ENCODE peak calls at places on chromosome 1, in ten cellular contexts. D is effector CD4-positive, alpha-beta T cell; O is activated gamma-delta T cell treated with Interleukin-2 at 50 U/mL for 16 hours; H is AG10803; L is fibroblast of pulmonary artery; C is tibial artery; T is activated T-helper 1 cell treated with anti-CD3 and anti-CD28 coated beads, Interleukin-2, amount 50 U/mL, for 16 hours; Y is cardiac muscle cell; U is T-helper 9 cell; V is activated T-cell treated with anti-CD3 and anti-CD28 coated beads, Interleukin-2, amount 50 U/mL, for 48 hours. J is an unnamed sample.

GRCh38 chr1:24659993-24660665 is 17.0 kb downstream of the SRRM1 start:
- DNase-seq in D (no peak), O (no peak), H (peak), L (no peak), C (no peak), T (no peak), Y (peak), U (no peak), V (no peak), J (no peak)

GRCh38 chr1:10508511-10508951 is 33.8 kb downstream of the PEX14 start:
- DNase-seq in D (no peak), O (no peak), H (peak), L (no peak), C (no peak), T (no peak), Y (no peak), U (no peak), V (no peak), J (no peak)

GRCh38 chr1:37931148-37931492 is 15.7 kb downstream of the INPP5B start:
- DNase-seq in D (no peak), O (peak), H (no peak), L (no peak), C (no peak), T (no peak), Y (no peak), U (no peak), V (no peak), J (no peak)

GRCh38 chr1:179175011-179175934 is 54.2 kb downstream of the ABL2 start:
- DNase-seq in D (no peak), O (no peak), H (peak), L (peak), C (no peak), T (no peak), Y (peak), U (no peak), V (no peak), J (no peak)

GRCh38 chr1:52487632-52488031 is 65.3 kb downstream of the TUT4 start:
- DNase-seq in D (no peak), O (no peak), H (no peak), L (no peak), C (no peak), T (no peak), Y (no peak), U (no peak), V (no peak), J (no peak)

GRCh38 chr1:37741662-37742061 is 23.3 kb downstream of the EPHA10 start:
- DNase-seq in D (no peak), O (no peak), H (no peak), L (no peak), C (no peak), T (no peak), Y (no peak), U (no peak), V (no peak), J (no peak)

GRCh38 chr1:14598498-14599172 is at the start of gene KAZN:
- DNase-seq in D (no peak), O (no peak), H (no peak), L (no peak), C (no peak), T (no peak), Y (no peak), U (no peak), V (no peak), J (peak)

GRCh38 chr1:26049531-26050254 is 3.8 kb upstream of the SLC30A2 start:
- DNase-seq in D (no peak), O (no peak), H (peak), L (no peak), C (no peak), T (no peak), Y (no peak), U (no peak), V (no peak), J (no peak)

GRCh38 chr1:27522860-27523665 is 33.1 kb upstream of the WASF2 start:
- DNase-seq in D (peak), O (peak), H (no peak), L (peak), C (peak), T (no peak), Y (peak), U (no peak), V (peak), J (no peak)

GRCh38 chr1:219427989-219428388 is 184.9 kb downstream of the ZC3H11B start:
- DNase-seq in D (no peak), O (no peak), H (peak), L (no peak), C (no peak), T (no peak), Y (no peak), U (no peak), V (no peak), J (no peak)

GRCh38 chr1:192954705-192955265 is 104.4 kb downstream of the UCHL5 start:
- DNase-seq in D (no peak), O (no peak), H (no peak), L (peak), C (no peak), T (no peak), Y (peak), U (no peak), V (no peak), J (no peak)

GRCh38 chr1:36322786-36323635 is 434 bp downstream of the EVA1B start:
- DNase-seq in D (no peak), O (peak), H (peak), L (peak), C (peak), T (no peak), Y (peak), U (peak), V (peak), J (peak)

GRCh38 chr1:12153181-12153785 is 13.5 kb upstream of the TNFRSF1B start:
- DNase-seq in D (no peak), O (no peak), H (peak), L (peak), C (peak), T (no peak), Y (peak), U (no peak), V (no peak), J (no peak)

GRCh38 chr1:34263411-34263810 is 86.7 kb downstream of the C1orf94 start:
- DNase-seq in D (no peak), O (no peak), H (peak), L (no peak), C (no peak), T (no peak), Y (no peak), U (no peak), V (no peak), J (no peak)

GRCh38 chr1:65253800-65254319 is 55.5 kb upstream of the DNAJC6 start:
- DNase-seq in D (no peak), O (no peak), H (peak), L (no peak), C (no peak), T (no peak), Y (no peak), U (no peak), V (no peak), J (no peak)

GRCh38 chr1:41963636-41964035 is 44.9 kb upstream of the HIVEP3 start:
- DNase-seq in D (no peak), O (no peak), H (no peak), L (peak), C (no peak), T (no peak), Y (peak), U (no peak), V (no peak), J (no peak)

GRCh38 chr1:151723726-151724370 is 2.5 kb downstream of the RIIAD1 start:
- DNase-seq in D (no peak), O (no peak), H (no peak), L (no peak), C (no peak), T (no peak), Y (no peak), U (no peak), V (no peak), J (no peak)

GRCh38 chr1:3856923-3857790 is at the start of the genes CEP104 and DFFB:
- DNase-seq in D (peak), O (peak), H (peak), L (peak), C (peak), T (peak), Y (peak), U (peak), V (peak), J (peak)

GRCh38 chr1:178541829-178542553 is 29.1 kb downstream of the TEX35 start:
- DNase-seq in D (peak), O (peak), H (no peak), L (peak), C (no peak), T (no peak), Y (peak), U (peak), V (peak), J (peak)

GRCh38 chr1:201430790-201431189 is 9.3 kb upstream of the TNNI1 start:
- DNase-seq in D (no peak), O (no peak), H (no peak), L (no peak), C (no peak), T (no peak), Y (no peak), U (no peak), V (no peak), J (no peak)

GRCh38 chr1:152110365-152110859 is 4.8 kb downstream of the TCHH start:
- DNase-seq in D (no peak), O (no peak), H (peak), L (peak), C (no peak), T (no peak), Y (peak), U (no peak), V (peak), J (no peak)

GRCh38 chr1:214022810-214023425 is 35.1 kb downstream of the PROX1 start:
- DNase-seq in D (no peak), O (no peak), H (no peak), L (no peak), C (no peak), T (no peak), Y (no peak), U (no peak), V (no peak), J (no peak)

GRCh38 chr1:11518791-11519628 is 40.1 kb downstream of the DISP3 start:
- DNase-seq in D (no peak), O (no peak), H (no peak), L (no peak), C (peak), T (no peak), Y (no peak), U (no peak), V (no peak), J (no peak)

GRCh38 chr1:101971309-101971708 is 25.4 kb downstream of the OLFM3 start:
- DNase-seq in D (no peak), O (no peak), H (no peak), L (peak), C (no peak), T (no peak), Y (no peak), U (no peak), V (no peak), J (no peak)

GRCh38 chr1:119101563-119101962 is 38.9 kb downstream of the WARS2 start:
- DNase-seq in D (no peak), O (no peak), H (peak), L (peak), C (peak), T (no peak), Y (peak), U (no peak), V (no peak), J (no peak)

GRCh38 chr1:15283500-15283899 is 36.5 kb downstream of the FHAD1 start:
- DNase-seq in D (no peak), O (no peak), H (no peak), L (no peak), C (no peak), T (no peak), Y (no peak), U (no peak), V (no peak), J (no peak)

GRCh38 chr1:34500451-34500850 is 254.4 kb upstream of the GJB5 start:
- DNase-seq in D (no peak), O (no peak), H (peak), L (peak), C (no peak), T (no peak), Y (peak), U (no peak), V (no peak), J (peak)

GRCh38 chr1:117077267-117077666 is 17.1 kb downstream of the TTF2 start:
- DNase-seq in D (no peak), O (no peak), H (peak), L (peak), C (no peak), T (peak), Y (peak), U (no peak), V (peak), J (no peak)

GRCh38 chr1:207578796-207579435 is 66.0 kb upstream of the CR1L start:
- DNase-seq in D (no peak), O (no peak), H (no peak), L (no peak), C (no peak), T (no peak), Y (no peak), U (no peak), V (no peak), J (no peak)

GRCh38 chr1:161439280-161440232 is 65.7 kb upstream of the FCGR2A start:
- DNase-seq in D (no peak), O (no peak), H (no peak), L (no peak), C (no peak), T (no peak), Y (peak), U (no peak), V (peak), J (peak)

GRCh38 chr1:52348704-52349301 is 17.2 kb downstream of the CC2D1B start:
- DNase-seq in D (no peak), O (no peak), H (peak), L (peak), C (no peak), T (no peak), Y (peak), U (no peak), V (no peak), J (no peak)

GRCh38 chr1:218369688-218370511 is 24.8 kb downstream of the TGFB2 start:
- DNase-seq in D (no peak), O (no peak), H (peak), L (peak), C (no peak), T (no peak), Y (peak), U (no peak), V (no peak), J (no peak)

GRCh38 chr1:83901547-83902155 is 97.3 kb downstream of the TTLL7 start:
- DNase-seq in D (no peak), O (no peak), H (peak), L (peak), C (no peak), T (no peak), Y (peak), U (no peak), V (no peak), J (no peak)

GRCh38 chr1:59985901-59986735 is 59.5 kb upstream of the CYP2J2 start:
- DNase-seq in D (no peak), O (no peak), H (peak), L (peak), C (no peak), T (no peak), Y (no peak), U (no peak), V (no peak), J (no peak)

GRCh38 chr1:200738733-200739498 is at the start of gene CAMSAP2:
- DNase-seq in D (peak), O (peak), H (peak), L (peak), C (peak), T (peak), Y (peak), U (peak), V (peak), J (peak)

GRCh38 chr1:44239337-44239960 is 26.2 kb downstream of the DMAP1 start:
- DNase-seq in D (no peak), O (no peak), H (peak), L (peak), C (no peak), T (no peak), Y (peak), U (no peak), V (no peak), J (no peak)

J was measured in GM12891.